ENCODE peak calls at places on chromosomes 6 and 20, in nine cellular contexts. G, R, J, E, S, H, N, F and A are unnamed samples.

GRCh38 chr6:18340781-18341551 is 46.2 kb upstream of the RNF144B start:
- DNase-seq in G (no peak), R (no peak), J (no peak), E (no peak), S (no peak), H (no peak), N (no peak), F (peak; percentile 98), A (no peak)

GRCh38 chr20:45097485-45098095 is 3.3 kb downstream of the KCNS1 start:
- DNase-seq in G (no peak), R (no peak), J (no peak), E (no peak), S (no peak), H (no peak), N (peak; percentile 28), F (no peak), A (no peak)

GRCh38 chr20:50651676-50652075 is 39.7 kb downstream of the RIPOR3 start:
- DNase-seq in G (no peak), R (no peak), J (no peak), E (no peak), S (no peak), H (no peak), N (no peak), F (no peak), A (no peak)

GRCh38 chr20:63260943-63261807 is 6.9 kb upstream of the NKAIN4 start:
- DNase-seq in G (peak; percentile 68), R (no peak), J (no peak), E (no peak), S (no peak), H (no peak), N (no peak), F (no peak), A (no peak)

GRCh38 chr6:42781546-42781810 is 374 bp upstream of the BICRAL start:
- DNase-seq in G (no peak), R (no peak), J (no peak), E (no peak), S (no peak), H (no peak), N (no peak), F (no peak), A (no peak)

GRCh38 chr6:117344444-117345291 is 79.3 kb downstream of the VGLL2 start:
- DNase-seq in G (no peak), R (no peak), J (no peak), E (no peak), S (no peak), H (no peak), N (no peak), F (no peak), A (no peak)

GRCh38 chr20:24497851-24498250 is 28.4 kb downstream of the SYNDIG1 start:
- DNase-seq in G (peak; percentile 91), R (no peak), J (no peak), E (no peak), S (no peak), H (no peak), N (peak; percentile 32), F (peak; percentile 64), A (no peak)

GRCh38 chr6:53119772-53120409 is 28.8 kb downstream of the GCM1 start:
- DNase-seq in G (peak; percentile 52), R (no peak), J (peak; percentile 44), E (no peak), S (no peak), H (no peak), N (peak; percentile 50), F (peak; percentile 86), A (peak; percentile 5)

GRCh38 chr6:96110878-96111277 is 95.1 kb downstream of the FUT9 start:
- DNase-seq in G (no peak), R (no peak), J (no peak), E (no peak), S (no peak), H (no peak), N (no peak), F (peak; percentile 20), A (no peak)

DNA sequence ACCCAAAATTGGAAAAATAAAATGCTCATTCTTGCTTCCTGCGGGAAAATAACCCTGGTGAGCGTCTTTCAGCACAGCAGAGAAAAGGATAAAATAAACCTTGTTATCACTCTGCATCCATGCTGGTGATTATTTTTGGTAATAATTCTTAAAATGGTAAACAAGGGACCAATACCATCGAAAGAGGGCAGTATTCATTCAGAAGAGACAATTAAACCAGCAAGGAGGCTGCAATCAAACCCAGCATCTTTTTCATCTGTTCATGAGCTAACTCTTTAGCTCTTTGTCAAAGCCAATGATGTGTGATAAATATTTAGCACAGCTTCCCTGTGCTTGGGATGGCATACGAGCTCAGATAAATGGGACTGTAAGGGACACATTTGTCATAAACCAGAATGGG is 34.3 kb downstream of the CDH26 start:
- DNase-seq in G (no peak), R (no peak), J (no peak), E (no peak), S (no peak), H (no peak), N (no peak), F (peak; percentile 25), A (no peak)
- TF ChIP-seq CTCF in G (no peak), R (no peak), J (peak; percentile 9), E (no peak), S (no peak), H (peak; percentile 40), N (no peak), F (no peak), A (no peak)

GRCh38 chr6:40990301-40990700 is 48.7 kb downstream of the UNC5CL start:
- DNase-seq in G (no peak), R (no peak), J (no peak), E (peak; percentile 11), S (no peak), H (no peak), N (no peak), F (no peak), A (no peak)
- TF ChIP-seq CTCF in G (no peak), R (no peak), J (peak; percentile 20), E (no peak), S (no peak), H (peak; percentile 25), N (no peak), F (peak; percentile 3), A (peak; percentile 11)

DNA sequence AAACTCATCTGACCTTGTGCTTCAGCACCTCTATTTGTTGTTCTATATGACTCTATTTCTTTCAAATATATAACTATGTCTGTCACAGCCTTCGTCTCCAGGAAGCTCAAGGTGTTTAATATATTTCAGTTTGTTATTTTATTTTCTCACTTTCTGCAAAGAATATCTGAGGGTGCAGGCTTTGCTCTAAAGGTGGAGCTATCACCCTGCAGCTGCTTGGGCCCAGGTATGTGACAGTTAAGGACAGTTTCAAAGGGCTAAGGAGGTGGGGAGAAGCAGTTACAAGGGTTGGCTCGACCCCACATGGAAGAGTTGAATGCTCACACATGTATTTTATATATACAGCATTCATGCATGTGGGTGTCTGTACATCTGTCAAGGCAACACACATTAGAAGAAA is 405.6 kb downstream of the BTBD9 start:
- DNase-seq in G (no peak), R (no peak), J (no peak), E (no peak), S (no peak), H (no peak), N (no peak), F (no peak), A (no peak)
- TF ChIP-seq CTCF in G (no peak), R (no peak), J (no peak), E (no peak), S (no peak), H (no peak), N (no peak), F (no peak), A (no peak)

DNA sequence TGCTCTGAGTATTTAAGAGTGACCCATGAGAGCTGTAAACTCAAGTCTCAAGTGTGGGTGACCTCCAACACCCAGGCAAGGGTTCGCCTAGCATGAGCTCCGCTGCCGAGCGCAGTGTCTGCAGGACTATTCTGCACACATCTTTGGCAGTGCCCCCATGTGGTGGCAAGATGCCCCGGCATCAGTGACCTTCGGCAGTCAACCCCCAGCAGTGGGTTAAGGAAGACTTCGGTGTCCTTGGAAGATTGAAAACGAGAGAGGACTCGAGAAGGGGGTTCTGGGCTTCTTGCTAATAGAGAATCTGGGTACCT is 43.1 kb downstream of the RBM38 start:
- DNase-seq in G (no peak), R (no peak), J (no peak), E (no peak), S (no peak), H (no peak), N (no peak), F (no peak), A (no peak)
- TF ChIP-seq CTCF in G (no peak), R (peak; percentile 37), J (peak; percentile 18), E (no peak), S (peak; percentile 24), H (no peak), N (no peak), F (peak; percentile 23), A (peak; percentile 29)

GRCh38 chr20:34302312-34302722 is 838 bp downstream of the AHCY start:
- DNase-seq in G (peak; percentile 16), R (no peak), J (no peak), E (no peak), S (no peak), H (no peak), N (no peak), F (peak; percentile 42), A (no peak)
- TF ChIP-seq CTCF in G (no peak), R (no peak), J (no peak), E (no peak), S (no peak), H (peak; percentile 14), N (no peak), F (no peak), A (no peak)

DNA sequence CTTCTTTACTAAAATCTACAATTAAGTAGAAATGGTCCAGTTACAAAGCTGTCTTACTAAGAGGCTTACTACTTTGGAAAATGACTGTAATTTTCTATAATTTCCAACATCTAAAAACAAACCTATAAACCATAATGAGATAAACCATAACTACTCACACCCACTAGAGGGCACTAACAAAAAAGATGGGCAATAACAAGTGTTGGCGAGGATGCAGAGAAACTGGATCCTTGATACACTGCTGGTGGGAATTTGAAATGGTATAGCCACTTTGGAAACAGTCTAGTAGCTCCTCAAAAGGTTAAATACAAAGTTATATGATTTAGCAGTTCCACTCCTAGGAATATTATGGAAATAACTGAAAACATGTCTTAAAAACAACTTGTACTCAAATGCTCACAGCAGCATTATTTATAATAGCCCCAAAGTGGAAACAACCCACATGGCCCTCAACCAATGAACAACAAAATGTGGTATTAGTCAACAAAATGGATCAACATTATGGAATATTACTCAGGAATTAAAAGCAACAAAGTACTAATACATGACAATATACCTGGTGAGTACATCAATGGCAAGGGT is 50.6 kb downstream of the GJA10 start:
- DNase-seq in G (no peak), R (no peak), J (no peak), E (no peak), S (no peak), H (no peak), N (no peak), F (peak; percentile 38), A (no peak)
- TF ChIP-seq CTCF in G (peak; percentile 48), R (peak; percentile 47), J (peak; percentile 41), E (no peak), S (no peak), H (peak; percentile 48), N (no peak), F (no peak), A (peak; percentile 50)

GRCh38 chr6:14951704-14952103 is 294.2 kb upstream of the JARID2 start:
- DNase-seq in G (no peak), R (no peak), J (no peak), E (no peak), S (no peak), H (no peak), N (no peak), F (no peak), A (no peak)
- TF ChIP-seq CTCF in G (no peak), R (no peak), J (no peak), E (no peak), S (no peak), H (no peak), N (no peak), F (no peak), A (no peak)

GRCh38 chr6:118725944-118726343 is 74.6 kb upstream of the CEP85L start:
- DNase-seq in G (no peak), R (no peak), J (no peak), E (no peak), S (no peak), H (no peak), N (no peak), F (peak; percentile 11), A (no peak)
- TF ChIP-seq CTCF in G (no peak), R (no peak), J (no peak), E (no peak), S (no peak), H (no peak), N (no peak), F (no peak), A (no peak)